ENCODE peak calls at places on chromosomes 2 and 18, in seven cellular contexts. F is ovary, L is lower lobe of right lung, A is right atrium auricular region, Y is psoas muscle, J is PC-3, X is spleen. P is an unnamed sample. For H3K36me3, the result is how much of the 10 kb centered on the place peaks cover.

GRCh38 chr18:57107141-57107832 is 39.6 kb upstream of the BOD1L2 start:
- DNase-seq in J (peak), Y (no peak), X (no peak), A (no peak), L (no peak), F (no peak), P (no peak)

GRCh38 chr2:197075754-197076337 is 149.3 kb upstream of the PGAP1 start:
- DNase-seq in J (peak), L (no peak), X (no peak), A (no peak), Y (no peak), F (no peak), P (no peak)

GRCh38 chr2:70143314-70144150 is 47.3 kb downstream of the C2orf42 start:
- DNase-seq in L (peak), J (peak), F (peak), A (peak), X (peak), Y (peak), P (peak)

GRCh38 chr2:191862371-191862770 is 15.5 kb upstream of the CAVIN2 start:
- DNase-seq in F (no peak), J (peak), Y (no peak), A (no peak), X (no peak), L (no peak), P (no peak)

GRCh38 chr2:96734899-96735585 is 4.8 kb downstream of the LMAN2L start:
- DNase-seq in Y (no peak), F (peak), J (no peak), X (no peak), L (no peak), A (no peak), P (no peak)

GRCh38 chr2:72144746-72145657 is 2.7 kb downstream of the CYP26B1 start:
- DNase-seq in X (peak), L (no peak), Y (peak), J (peak), A (peak), F (peak), P (peak)

GRCh38 chr2:97726311-97727064 is 13.1 kb downstream of the ZAP70 start:
- DNase-seq in J (no peak), A (no peak), F (no peak), Y (no peak), L (no peak), X (peak), P (no peak)

GRCh38 chr2:104766683-104767082 is 87.2 kb upstream of the POU3F3 start:
- DNase-seq in J (no peak), A (no peak), X (no peak), L (no peak), Y (no peak), F (no peak), P (no peak)

GRCh38 chr2:120367649-120368048 is 21.7 kb downstream of the INHBB start:
- DNase-seq in L (no peak), F (no peak), J (peak), X (no peak), A (no peak), Y (peak), P (peak)

GRCh38 chr2:98503481-98504096 is 58.9 kb downstream of the INPP4A start:
- DNase-seq in Y (no peak), X (no peak), L (no peak), J (no peak), A (peak), F (no peak), P (no peak)

GRCh38 chr2:143710879-143711278 is 581.7 kb downstream of the ARHGAP15 start:
- DNase-seq in F (no peak), A (no peak), Y (no peak), J (no peak), X (no peak), L (no peak), P (no peak)

GRCh38 chr2:12014088-12014960 is 267.9 kb downstream of the LPIN1 start:
- DNase-seq in X (no peak), L (peak), Y (no peak), F (no peak), A (no peak), J (no peak), P (no peak)

GRCh38 chr2:203360833-203361430 is 32.7 kb downstream of the ABI2 start:
- DNase-seq in F (no peak), X (no peak), A (no peak), Y (no peak), J (no peak), L (no peak), P (no peak)

GRCh38 chr18:23887493-23887892 is 127.1 kb upstream of the TTC39C start:
- DNase-seq in Y (no peak), J (no peak), F (peak), X (no peak), L (no peak), A (no peak), P (no peak)

DNA sequence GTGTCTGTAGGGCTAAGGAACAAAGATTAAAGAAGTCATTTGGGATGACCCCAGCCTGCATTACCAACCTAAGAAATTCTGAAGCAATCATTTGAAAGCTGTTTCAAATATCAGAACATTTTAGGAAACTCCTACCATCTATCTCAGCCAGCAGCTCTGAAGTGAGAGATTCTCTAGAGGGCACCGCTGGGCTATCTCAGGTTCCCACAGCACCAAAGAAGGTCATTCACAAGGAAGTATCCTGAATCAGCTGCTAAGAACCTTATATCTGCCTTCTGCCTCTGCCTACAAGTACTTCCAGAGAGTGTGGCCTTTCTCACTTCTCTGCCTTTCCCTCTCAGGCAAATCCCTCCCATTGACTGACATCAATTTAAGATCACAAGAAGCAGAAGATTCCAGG is 13.4 kb upstream of the EVA1A start:
- DNase-seq in X (no peak), L (no peak), J (peak), A (no peak), F (no peak), Y (no peak), P (no peak)
- TF ChIP-seq CTCF in X (no peak), L (no peak), J (peak), A (no peak), F (no peak), Y (no peak), P (no peak)

DNA sequence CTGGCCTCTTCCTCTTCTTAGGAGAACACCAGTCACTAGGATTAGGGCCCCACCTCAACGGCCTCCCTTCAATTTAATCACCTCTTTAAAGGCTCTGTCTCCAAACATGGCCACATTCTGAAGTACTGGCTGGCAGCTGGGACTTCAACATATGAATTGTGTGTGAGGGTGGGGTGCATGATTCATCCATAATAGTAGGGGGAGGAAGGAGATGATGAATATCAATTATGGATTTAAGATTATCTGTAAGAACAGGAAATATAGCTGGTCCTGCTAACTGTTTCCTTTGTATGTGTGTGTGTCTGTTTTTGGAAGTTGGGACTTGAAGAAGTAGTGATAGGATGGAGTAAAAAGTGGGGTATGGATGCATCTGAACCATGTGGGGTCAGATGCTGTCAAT is 14.7 kb upstream of the EPG5 start:
- DNase-seq in Y (no peak), J (no peak), A (no peak), X (no peak), F (no peak), L (no peak), P (no peak)
- H3K4me3 ChIP-seq in Y (no peak), J (no peak), A (no peak), X (no peak), F (no peak), L (no peak), P (no peak)

GRCh38 chr2:10194021-10194820 is 71.7 kb downstream of the RRM2 start:
- DNase-seq in Y (no peak), A (no peak), X (no peak), J (no peak), F (no peak), L (no peak), P (peak)
- H3K36me3 ChIP-seq in Y (under half), A (under half), X (under half), J (under half), F (under half), L (under half), P (under half)

GRCh38 chr2:241507430-241508239 is 749 bp downstream of the STK25 start:
- DNase-seq in A (no peak), F (peak), X (peak), J (peak), Y (peak), L (peak), P (no peak)
- TF ChIP-seq CTCF in A (no peak), F (no peak), X (no peak), J (no peak), Y (no peak), L (no peak), P (no peak)

GRCh38 chr2:8636691-8637636 is 44.9 kb upstream of the ID2 start:
- DNase-seq in F (no peak), A (no peak), X (peak), L (peak), J (no peak), Y (no peak), P (no peak)
- H3K4me3 ChIP-seq in F (no peak), A (no peak), X (no peak), L (no peak), J (no peak), Y (no peak), P (no peak)

GRCh38 chr2:227155395-227155794 is 8.6 kb downstream of the COL4A4 start:
- DNase-seq in J (no peak), L (no peak), X (no peak), F (no peak), A (no peak), Y (no peak), P (no peak)
- H3K36me3 ChIP-seq in J (under half), L (under half), X (under half), F (under half), A (under half), Y (under half), P (under half)

GRCh38 chr2:237744613-237745249 is 53.8 kb upstream of the RBM44 start:
- DNase-seq in L (peak), J (peak), F (peak), Y (peak), X (peak), A (peak), P (peak)
- TF ChIP-seq CTCF in L (peak), J (peak), F (peak), Y (peak), X (peak), A (peak), P (peak)

DNA sequence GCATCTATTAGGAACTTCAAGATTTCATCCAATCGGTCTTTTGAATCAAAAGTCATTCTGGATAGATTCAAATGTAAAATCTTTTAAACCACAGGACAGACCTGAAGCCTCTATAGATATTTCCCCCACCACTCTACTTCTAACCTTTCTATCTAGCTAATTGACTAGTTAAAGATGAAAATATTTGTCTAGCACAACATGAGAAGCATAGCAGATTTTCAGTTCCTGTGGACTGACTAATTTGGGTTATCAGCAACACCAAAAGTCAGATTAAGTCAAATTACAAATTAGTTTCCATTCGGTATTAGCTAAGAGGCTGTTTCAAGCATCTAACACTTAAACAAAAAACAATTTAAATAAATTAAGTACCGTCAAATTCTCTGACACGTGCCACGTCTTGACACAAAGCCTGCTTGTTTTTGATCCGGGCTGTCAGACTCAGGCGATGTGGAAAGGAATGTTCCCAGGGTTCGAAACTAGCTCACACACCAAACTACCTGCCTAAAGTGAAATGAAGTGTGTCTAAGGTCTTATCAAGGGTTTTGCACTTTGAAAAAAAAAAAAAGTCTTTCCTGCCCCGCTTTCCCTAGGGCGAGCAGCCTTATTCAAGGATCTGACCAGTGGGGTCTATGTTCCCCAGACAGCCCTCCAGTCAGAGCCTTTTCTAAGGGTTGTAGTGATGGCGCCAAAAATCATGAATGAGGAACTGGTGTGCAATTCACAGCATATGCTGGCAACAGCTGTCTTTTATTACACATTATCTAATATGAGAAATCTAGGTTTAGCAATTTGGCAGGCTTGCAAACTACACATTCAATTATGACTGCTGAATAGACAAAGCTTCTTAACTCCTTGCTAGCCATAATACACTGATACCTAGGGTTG is 4.7 kb downstream of the CYTIP start:
- DNase-seq in J (no peak), X (no peak), L (no peak), A (no peak), Y (no peak), F (no peak), P (no peak)
- H3K4me3 ChIP-seq in J (no peak), X (peak), L (peak), A (no peak), Y (no peak), F (no peak), P (peak)

GRCh38 chr18:37684183-37684582 is 118.6 kb upstream of the CELF4 start:
- DNase-seq in F (no peak), Y (no peak), J (no peak), X (no peak), A (no peak), L (no peak), P (no peak)

GRCh38 chr18:37689841-37690240 is 124.2 kb upstream of the CELF4 start:
- DNase-seq in L (no peak), Y (no peak), J (no peak), F (no peak), X (no peak), A (no peak), P (no peak)

GRCh38 chr18:37684590-37684989 is 119.0 kb upstream of the CELF4 start:
- DNase-seq in X (no peak), J (no peak), Y (no peak), F (no peak), A (no peak), L (no peak), P (no peak)
- H3K36me3 ChIP-seq in X (under half), J (under half), Y (under half), F (under half), A (under half), L (under half), P (under half)

DNA sequence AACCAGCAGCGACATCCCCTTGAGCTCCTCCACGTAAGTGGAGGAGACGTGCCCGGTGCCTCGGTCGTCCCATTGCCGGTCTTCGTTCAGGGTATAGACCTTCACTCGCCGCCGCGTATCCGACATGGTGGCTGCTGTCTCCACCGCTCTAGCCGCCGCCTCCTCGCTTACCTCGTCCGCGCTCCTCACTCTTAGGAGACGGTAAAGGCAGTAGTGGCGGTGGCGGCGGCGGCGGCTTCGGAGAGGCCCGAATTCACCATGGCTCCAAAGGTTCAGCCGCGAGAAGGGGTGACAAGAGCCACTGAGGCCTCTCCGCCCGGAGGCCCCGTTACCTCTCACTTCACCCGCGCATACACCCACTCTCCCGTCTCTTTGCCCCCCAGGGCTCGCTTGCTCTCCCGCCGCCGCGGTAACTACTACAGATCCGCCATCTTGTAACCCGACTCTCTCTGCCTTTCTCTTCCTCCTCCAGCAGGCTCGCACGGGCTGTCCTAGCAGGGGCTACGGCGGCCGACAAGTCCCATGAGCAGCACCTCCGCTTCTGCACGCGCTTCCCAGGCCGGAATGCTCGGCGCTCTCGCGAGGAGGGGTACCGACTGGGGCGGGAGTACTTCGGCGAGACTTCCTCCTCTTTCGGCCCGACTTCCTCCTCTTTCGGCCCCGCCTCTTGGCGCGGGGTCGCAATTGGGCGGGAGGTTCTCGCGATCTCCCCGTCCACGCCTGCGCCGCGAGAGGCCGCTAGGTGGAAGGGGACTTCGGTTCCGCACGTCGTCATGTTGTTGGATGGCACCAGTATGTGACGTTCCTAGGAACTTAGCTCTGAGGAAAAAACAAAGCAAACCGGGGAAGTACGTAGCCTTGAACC is at the start of gene PPP4R3B:
- DNase-seq in J (peak), L (peak), X (peak), Y (peak), A (peak), F (peak), P (peak)
- TF ChIP-seq CTCF in J (peak), L (peak), X (peak), Y (peak), A (no peak), F (peak), P (peak)